ENCODE peak calls at places on chromosomes 1 and 21, in six cellular contexts. J is cardiac muscle cell, P is astrocyte of the cerebellum, Y is esophagus squamous epithelium, I is transverse colon, E is T-helper 2 cell. Z is an unnamed sample.

GRCh38 chr1:214660900-214661299 is 57.9 kb downstream of the CENPF start:
- DNase-seq in J (peak), E (peak), I (peak), P (peak), Y (no peak), Z (no peak)

GRCh38 chr1:206503591-206504362 is 3.6 kb upstream of the RASSF5 start:
- DNase-seq in I (peak), Y (no peak), J (no peak), E (peak), P (peak), Z (no peak)

GRCh38 chr21:45579383-45580180 is 37.3 kb upstream of the SLC19A1 start:
- DNase-seq in J (no peak), Y (no peak), P (no peak), E (no peak), I (peak), Z (no peak)

GRCh38 chr1:163211667-163212066 is 9.0 kb upstream of the RGS5 start:
- DNase-seq in E (no peak), J (no peak), I (no peak), P (no peak), Y (no peak), Z (no peak)

GRCh38 chr1:25568090-25568833 is 24.9 kb downstream of the LDLRAP1 start:
- DNase-seq in E (no peak), P (peak), J (no peak), I (no peak), Y (no peak), Z (no peak)

GRCh38 chr21:45010096-45010495 is 64.3 kb upstream of the ADARB1 start:
- DNase-seq in P (no peak), E (no peak), Y (no peak), I (no peak), J (peak), Z (no peak)

GRCh38 chr21:16492356-16492755 is 762.6 kb downstream of the USP25 start:
- DNase-seq in J (no peak), Y (no peak), P (no peak), I (no peak), E (no peak), Z (no peak)

GRCh38 chr1:150409504-150410362 is 45.8 kb downstream of the RPRD2 start:
- DNase-seq in J (no peak), P (no peak), Y (no peak), E (no peak), I (no peak), Z (no peak)

GRCh38 chr1:161335796-161336195 is 21.6 kb downstream of the SDHC start:
- DNase-seq in Y (no peak), E (no peak), P (peak), I (no peak), J (no peak), Z (no peak)

GRCh38 chr21:26964379-26964778 is 2.5 kb downstream of the ADAMTS5 start:
- DNase-seq in I (peak), P (no peak), E (no peak), J (no peak), Y (no peak), Z (no peak)

GRCh38 chr1:230067441-230067870 is 418 bp downstream of the GALNT2 start:
- DNase-seq in P (no peak), J (peak), Y (no peak), I (peak), E (peak), Z (no peak)

GRCh38 chr21:15552914-15553491 is 176.8 kb upstream of the USP25 start:
- DNase-seq in P (no peak), I (no peak), J (no peak), Y (no peak), E (peak), Z (no peak)

GRCh38 chr1:192311281-192311680 is 5.5 kb upstream of the RGS21 start:
- DNase-seq in E (peak), J (peak), Y (no peak), P (peak), I (no peak), Z (no peak)

GRCh38 chr21:34023691-34024381 is 49.5 kb upstream of the MRPS6 start:
- DNase-seq in P (no peak), J (no peak), Y (no peak), E (no peak), I (no peak), Z (no peak)

GRCh38 chr1:117339866-117340357 is 27.3 kb upstream of the MAN1A2 start:
- DNase-seq in E (peak), Y (no peak), J (peak), I (peak), P (no peak), Z (no peak)

GRCh38 chr1:28716336-28716735 is 20.4 kb upstream of the YTHDF2 start:
- DNase-seq in I (no peak), Y (no peak), P (no peak), J (no peak), E (no peak), Z (no peak)

GRCh38 chr1:182680901-182681300 is 3.5 kb downstream of the RGS8 start:
- DNase-seq in Y (no peak), J (no peak), I (no peak), P (no peak), E (peak), Z (no peak)

GRCh38 chr21:37073417-37074194 is 552 bp downstream of the TTC3 start:
- DNase-seq in I (peak), J (peak), P (no peak), Y (no peak), E (peak), Z (no peak)

GRCh38 chr21:27407296-27407695 is 440.4 kb upstream of the ADAMTS5 start:
- DNase-seq in J (no peak), I (no peak), P (no peak), Y (no peak), E (no peak), Z (no peak)

GRCh38 chr21:36113647-36114428 is 21.0 kb upstream of the CBR3 start:
- DNase-seq in J (no peak), P (no peak), Y (no peak), I (peak), E (peak), Z (no peak)

GRCh38 chr1:15177710-15178166 is 24.2 kb downstream of the TMEM51 start:
- DNase-seq in P (no peak), J (no peak), I (no peak), Y (no peak), E (no peak), Z (no peak)

GRCh38 chr1:235421751-235422150 is 54.5 kb downstream of the TBCE start:
- DNase-seq in P (no peak), E (no peak), J (no peak), Y (no peak), I (no peak), Z (no peak)

GRCh38 chr1:197725044-197725443 is 50.2 kb downstream of the DENND1B start:
- DNase-seq in J (no peak), Y (no peak), E (peak), P (peak), I (no peak), Z (no peak)

GRCh38 chr1:145992958-145993617 is 3.3 kb downstream of the TXNIP start:
- DNase-seq in I (no peak), J (no peak), E (no peak), P (no peak), Y (no peak), Z (no peak)

GRCh38 chr1:119435061-119435460 is 20.1 kb downstream of the HSD3B2 start:
- DNase-seq in E (no peak), J (no peak), P (no peak), Y (no peak), I (no peak), Z (no peak)

GRCh38 chr1:203307690-203308126 is 2.4 kb downstream of the BTG2 start:
- DNase-seq in E (no peak), I (peak), P (no peak), J (no peak), Y (no peak), Z (no peak)

GRCh38 chr1:20411196-20411980 is 74.6 kb downstream of the CAMK2N1 start:
- DNase-seq in E (no peak), Y (no peak), J (no peak), P (peak), I (no peak), Z (no peak)

GRCh38 chr1:185316163-185317033 is 645 bp downstream of the IVNS1ABP start:
- DNase-seq in I (peak), E (peak), J (peak), P (peak), Y (peak), Z (no peak)

GRCh38 chr1:17075470-17076255 is 21.8 kb upstream of the SDHB start:
- DNase-seq in J (peak), E (peak), Y (no peak), I (no peak), P (no peak), Z (no peak)

GRCh38 chr1:11952455-11953109 is 18.1 kb downstream of the PLOD1 start:
- DNase-seq in J (no peak), E (no peak), P (no peak), I (no peak), Y (no peak), Z (no peak)

GRCh38 chr21:33028759-33029511 is 3.2 kb downstream of the OLIG2 start:
- DNase-seq in Y (no peak), E (peak), J (no peak), P (no peak), I (no peak), Z (no peak)

GRCh38 chr1:113871597-113872113 is at the start of gene PTPN22:
- DNase-seq in P (peak), I (peak), J (no peak), Y (no peak), E (peak), Z (no peak)

GRCh38 chr1:115258302-115258866 is 79.7 kb downstream of the NGF start:
- DNase-seq in P (no peak), Y (no peak), E (no peak), I (no peak), J (no peak), Z (no peak)

GRCh38 chr1:17250601-17251000 is 1.7 kb downstream of the PADI3 start:
- DNase-seq in P (no peak), Y (no peak), E (no peak), I (peak), J (no peak), Z (no peak)